ENCODE peak calls at places on chromosomes 7 and 10, in five cellular contexts. J is hepatocyte, V is right atrium auricular region, E is MM.1S, F is astrocyte. P is an unnamed sample.

GRCh38 chr7:159031750-159032149 is 112.9 kb downstream of the VIPR2 start:
- DNase-seq in J (no peak), V (no peak), E (no peak), F (no peak), P (no peak)

GRCh38 chr7:15757041-15757995 is 70.8 kb upstream of the MEOX2 start:
- DNase-seq in J (no peak), V (no peak), E (no peak), F (no peak), P (no peak)

GRCh38 chr10:14429043-14429713 is 98.5 kb upstream of the FRMD4A start:
- DNase-seq in J (no peak), V (no peak), E (no peak), F (no peak), P (no peak)

GRCh38 chr7:157292770-157293412 is 43.9 kb upstream of the DNAJB6 start:
- DNase-seq in J (peak; percentile 41), V (no peak), E (no peak), F (no peak), P (no peak)

GRCh38 chr10:122362031-122362592 is 12.4 kb upstream of the PLEKHA1 start:
- DNase-seq in J (no peak), V (peak; percentile 38), E (no peak), F (no peak), P (no peak)

GRCh38 chr7:81462672-81463071 is 307.2 kb downstream of the HGF start:
- DNase-seq in J (no peak), V (no peak), E (no peak), F (peak; percentile 63), P (peak; percentile 56)

GRCh38 chr10:3935933-3936359 is 150.9 kb upstream of the KLF6 start:
- DNase-seq in J (peak; percentile 47), V (no peak), E (no peak), F (peak; percentile 17), P (peak; percentile 31)

GRCh38 chr10:99708428-99709010 is 23.4 kb downstream of the COX15 start:
- DNase-seq in J (no peak), V (no peak), E (no peak), F (peak; percentile 22), P (no peak)

GRCh38 chr10:124641282-124642075 is 102.7 kb downstream of the FAM53B start:
- DNase-seq in J (peak; percentile 32), V (peak; percentile 73), E (no peak), F (peak; percentile 58), P (peak; percentile 66)

GRCh38 chr7:98656899-98657298 is 39.8 kb downstream of the NPTX2 start:
- DNase-seq in J (no peak), V (no peak), E (no peak), F (no peak), P (no peak)

GRCh38 chr7:34373940-34374339 is 284.1 kb upstream of the NPSR1 start:
- DNase-seq in J (no peak), V (no peak), E (no peak), F (no peak), P (no peak)

GRCh38 chr10:5089869-5090268 is 4.3 kb upstream of the AKR1C3 start:
- DNase-seq in J (no peak), V (no peak), E (peak; percentile 66), F (no peak), P (peak; percentile 60)
- TF ChIP-seq CTCF in J (no peak), V (no peak), E (peak; percentile 80), F (peak; percentile 14), P (peak; percentile 57)

DNA sequence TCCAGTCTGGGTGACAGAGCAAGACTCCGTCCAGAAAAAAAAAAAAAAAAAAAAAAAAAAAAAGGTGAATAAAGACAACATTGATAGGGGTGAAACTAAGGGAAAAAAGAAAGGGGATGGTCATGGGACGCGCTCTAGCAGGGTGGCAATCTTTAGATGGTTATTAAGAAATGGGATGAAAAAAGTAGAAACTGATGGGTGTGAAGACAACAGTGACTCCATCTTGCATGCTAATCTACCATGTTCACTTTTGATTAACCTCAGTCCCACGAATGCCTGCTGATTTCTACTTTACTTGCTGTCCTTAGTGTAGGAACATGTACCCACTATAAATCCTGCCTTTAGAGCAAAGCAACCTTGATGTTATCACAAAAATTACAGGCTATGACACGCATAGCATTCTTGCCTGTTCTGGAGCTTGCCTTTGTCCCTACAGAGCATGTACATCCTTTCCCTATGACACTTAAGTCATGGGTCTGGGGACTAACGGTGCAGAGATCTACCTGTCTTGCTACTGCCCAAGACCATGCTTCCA is 38.5 kb downstream of the P4HA1 start:
- DNase-seq in J (no peak), V (no peak), E (no peak), F (no peak), P (no peak)
- H3K4me3 ChIP-seq in J (no peak overlapping the region), V (no peak overlapping the region), E (no peak overlapping the region), F (no peak overlapping the region), P (no peak overlapping the region)

DNA sequence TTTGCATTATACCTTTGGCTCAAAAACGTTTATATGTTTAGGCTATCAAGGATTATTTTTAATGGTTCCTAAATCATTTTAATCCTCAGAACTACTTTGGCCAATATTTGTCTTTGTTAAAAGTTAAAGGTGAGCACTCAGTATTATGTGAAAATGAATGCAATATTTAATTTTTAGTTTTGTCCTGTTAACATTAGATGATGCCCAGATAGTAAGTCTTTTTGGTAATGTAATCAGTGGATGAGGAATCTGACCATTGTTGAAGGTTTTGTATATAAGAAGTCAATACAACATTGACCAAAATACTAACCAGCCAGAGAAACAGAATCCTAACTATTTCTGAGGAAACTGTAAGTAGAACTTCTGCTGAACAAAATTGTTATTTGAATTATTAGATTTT is at the start of gene LIPF:
- DNase-seq in J (no peak), V (no peak), E (no peak), F (no peak), P (no peak)
- TF ChIP-seq CTCF in J (no peak), V (no peak), E (no peak), F (no peak), P (no peak)

DNA sequence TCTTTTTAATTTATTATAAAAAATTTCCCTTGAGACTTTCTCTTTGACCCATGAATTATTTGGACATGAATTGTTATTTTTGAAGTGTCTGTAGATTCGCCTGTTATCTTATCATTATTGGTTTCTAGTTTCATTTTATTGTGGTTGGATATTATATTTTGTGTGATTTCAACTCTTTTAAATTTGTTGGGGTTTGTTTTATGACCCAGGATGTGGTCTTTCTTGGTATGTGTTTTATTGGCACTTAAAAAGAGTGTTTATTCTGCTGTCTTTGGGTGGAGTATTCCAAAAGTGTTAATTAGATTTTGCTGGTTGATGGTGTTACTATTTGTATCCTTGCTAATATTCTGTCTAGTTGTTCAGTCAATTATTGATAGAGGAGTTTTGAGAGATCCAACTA is 50.5 kb upstream of the GPR141 start:
- DNase-seq in J (no peak), V (no peak), E (no peak), F (no peak), P (no peak)
- H3K4me3 ChIP-seq in J (no peak overlapping the region), V (no peak overlapping the region), E (no peak overlapping the region), F (no peak overlapping the region), P (no peak overlapping the region)

GRCh38 chr7:13727279-13727678 is 262.2 kb downstream of the ETV1 start:
- DNase-seq in J (no peak), V (no peak), E (no peak), F (peak; percentile 4), P (no peak)

GRCh38 chr7:13724631-13725566 is 264.6 kb downstream of the ETV1 start:
- DNase-seq in J (no peak), V (no peak), E (no peak), F (no peak), P (no peak)

DNA sequence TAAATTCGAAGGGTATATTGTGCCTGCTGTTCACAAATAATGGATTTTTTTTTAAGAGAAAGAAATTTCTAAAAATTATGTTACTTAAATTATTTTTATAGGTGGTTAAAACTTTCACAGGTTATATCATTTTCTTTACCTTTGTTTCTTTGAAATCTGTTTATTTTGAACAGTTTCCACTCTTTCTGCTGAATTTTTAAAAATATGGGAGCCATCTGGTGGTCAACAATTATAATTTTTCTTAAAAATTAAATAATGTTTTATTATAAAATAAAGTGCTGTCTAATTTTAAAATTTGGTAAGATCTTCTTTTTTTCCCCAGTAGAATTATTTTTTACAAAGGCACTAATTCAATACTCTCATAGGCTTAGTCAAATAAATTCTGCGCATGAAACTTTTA is 263.9 kb downstream of the ETV1 start:
- DNase-seq in J (no peak), V (no peak), E (no peak), F (no peak), P (peak; percentile 20)
- TF ChIP-seq CTCF in J (peak; percentile 22), V (peak; percentile 22), E (no peak), F (no peak), P (peak; percentile 8)

DNA sequence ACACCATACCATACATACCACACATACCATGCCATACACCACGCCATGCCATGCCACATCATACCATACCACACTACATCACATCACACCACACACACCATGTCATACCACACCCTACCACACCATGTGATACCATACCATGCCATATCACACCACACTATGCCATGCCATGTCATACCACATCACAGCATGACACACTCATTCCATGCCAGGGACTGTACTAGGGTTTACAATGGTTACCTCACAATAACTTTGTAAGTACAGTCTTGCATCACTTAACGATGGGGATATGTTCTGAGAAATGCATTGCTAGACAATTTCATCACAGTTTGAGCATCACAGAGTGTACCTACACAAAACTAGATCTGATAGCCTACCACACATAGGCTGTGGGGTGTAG is 14.5 kb downstream of the PYROXD2 start:
- DNase-seq in J (no peak), V (no peak), E (no peak), F (no peak), P (peak; percentile 36)
- H3K4me3 ChIP-seq in J (no peak overlapping the region), V (no peak overlapping the region), E (no peak overlapping the region), F (no peak overlapping the region), P (no peak overlapping the region)

GRCh38 chr10:112949875-112950507 is at the start of gene TCF7L2:
- DNase-seq in J (peak; percentile 98), V (peak; percentile 97), E (peak; percentile 47), F (peak; percentile 92), P (peak; percentile 97)
- TF ChIP-seq CTCF in J (no peak), V (no peak), E (no peak), F (no peak), P (no peak)

DNA sequence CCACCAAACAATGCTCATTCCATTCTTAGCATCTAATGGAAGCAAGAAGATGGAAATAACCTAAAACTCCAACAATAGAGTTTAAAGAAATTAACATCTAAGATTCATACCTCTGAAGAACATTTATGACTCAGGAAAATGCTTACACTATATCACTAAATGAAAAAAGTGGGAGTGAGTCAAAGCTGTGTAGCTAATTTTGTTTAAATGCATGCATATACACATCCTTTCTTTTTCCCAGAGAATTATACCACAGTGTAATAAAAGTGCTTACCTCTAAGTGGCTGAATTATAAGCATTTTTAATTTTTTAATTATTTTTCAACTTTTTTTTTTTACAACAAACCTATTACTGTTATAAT is 44.3 kb downstream of the CCDC71L start:
- DNase-seq in J (no peak), V (no peak), E (no peak), F (no peak), P (no peak)
- H3K4me3 ChIP-seq in J (no peak overlapping the region), V (no peak overlapping the region), E (no peak overlapping the region), F (no peak overlapping the region), P (no peak overlapping the region)

GRCh38 chr7:27163776-27164380 is 1.5 kb downstream of the HOXA9 start:
- DNase-seq in J (no peak), V (no peak), E (no peak), F (no peak), P (no peak)

GRCh38 chr7:27165655-27166474 is 528 bp upstream of the HOXA9 start:
- DNase-seq in J (no peak), V (no peak), E (no peak), F (no peak), P (no peak)

GRCh38 chr7:27165089-27165654 is at the start of gene HOXA9:
- DNase-seq in J (no peak), V (no peak), E (no peak), F (no peak), P (no peak)

GRCh38 chr7:27162930-27163775 is 2.2 kb downstream of the HOXA9 start:
- DNase-seq in J (no peak), V (no peak), E (no peak), F (no peak), P (no peak)

GRCh38 chr7:27164381-27165088 is 802 bp downstream of the HOXA9 start:
- DNase-seq in J (no peak), V (no peak), E (no peak), F (no peak), P (no peak)
- TF ChIP-seq CTCF in J (peak; percentile 8), V (no peak), E (no peak), F (no peak), P (no peak)

P was measured in fibroblast of pulmonary artery.